ENCODE peak calls at places on chromosomes 2 and 18, in four cellular contexts. F is choroid plexus epithelial cell, S is fibroblast of mammary gland, R is GM10248. L is an unnamed sample.

GRCh38 chr2:137237055-137237454 is 471.7 kb downstream of the THSD7B start:
- DNase-seq in F (peak), S (peak), R (no peak), L (no peak)

GRCh38 chr2:241136191-241136590 is 13.1 kb downstream of the PASK start:
- DNase-seq in F (no peak), S (no peak), R (no peak), L (no peak)

GRCh38 chr2:102376052-102376591 is 20.5 kb downstream of the IL18R1 start:
- DNase-seq in F (peak), S (no peak), R (no peak), L (no peak)

GRCh38 chr2:169776483-169776802 is 22.2 kb upstream of the SSB start:
- DNase-seq in F (peak), S (no peak), R (no peak), L (no peak)

GRCh38 chr2:70993689-70993986 is 1.0 kb downstream of the TEX261 start:
- DNase-seq in F (no peak), S (no peak), R (peak), L (no peak)

GRCh38 chr2:190999058-190999457 is 14.9 kb downstream of the STAT1 start:
- DNase-seq in F (no peak), S (no peak), R (no peak), L (no peak)

GRCh38 chr2:71637736-71638135 is 184.4 kb downstream of the DYSF start:
- DNase-seq in F (no peak), S (no peak), R (no peak), L (no peak)

GRCh38 chr18:73691118-73691517 is 456.5 kb downstream of the FBXO15 start:
- DNase-seq in F (peak), S (peak), R (no peak), L (peak)

GRCh38 chr2:35428548-35428947 is 927.0 kb upstream of the CRIM1 start:
- DNase-seq in F (peak), S (peak), R (peak), L (peak)
- TF ChIP-seq CTCF in F (peak), S (peak), R (peak), L (peak)

DNA sequence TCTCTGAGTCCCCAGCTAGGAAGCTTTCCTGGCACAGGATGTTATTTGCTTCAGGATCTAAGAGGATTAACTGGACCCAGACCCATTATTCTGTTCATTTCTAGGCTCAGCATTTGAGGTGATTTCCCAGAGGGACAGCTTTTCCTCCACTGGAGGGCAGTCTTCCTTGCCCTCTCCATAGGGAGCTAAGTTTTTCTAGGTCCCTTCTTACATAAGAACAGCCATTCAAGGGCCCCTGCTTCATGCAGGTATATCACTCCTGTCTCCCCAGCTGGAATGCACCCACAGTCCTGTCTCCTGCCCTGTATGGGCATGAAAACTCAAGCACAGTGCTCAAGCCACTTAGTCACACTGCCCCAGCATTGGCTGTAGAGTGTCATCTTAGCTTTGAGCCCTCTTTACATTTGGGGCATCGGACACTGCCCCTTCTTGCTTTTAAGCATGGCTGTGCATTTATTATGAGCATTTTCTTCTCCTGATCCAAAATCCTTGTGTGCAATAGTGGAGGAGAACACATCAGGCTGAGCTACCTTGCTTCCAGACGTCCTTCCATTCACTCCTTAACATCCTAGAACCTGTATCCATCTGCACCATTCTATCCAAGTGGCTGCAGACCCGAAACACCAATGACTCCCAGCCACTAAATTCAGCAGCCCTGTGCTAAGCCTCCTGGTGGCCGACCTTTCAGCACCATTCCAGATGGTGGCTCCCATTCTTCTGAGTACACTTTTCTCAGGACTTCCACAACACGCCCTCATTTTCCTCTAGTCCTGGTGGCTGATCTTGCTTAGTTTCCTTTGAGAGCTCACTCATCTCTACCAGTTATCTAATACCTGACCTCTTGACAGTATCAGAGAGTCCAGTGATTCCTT is 80.0 kb downstream of the COPS8 start:
- DNase-seq in F (peak), S (peak), R (no peak), L (peak)
- TF ChIP-seq CTCF in F (peak), S (peak), R (peak), L (peak)

DNA sequence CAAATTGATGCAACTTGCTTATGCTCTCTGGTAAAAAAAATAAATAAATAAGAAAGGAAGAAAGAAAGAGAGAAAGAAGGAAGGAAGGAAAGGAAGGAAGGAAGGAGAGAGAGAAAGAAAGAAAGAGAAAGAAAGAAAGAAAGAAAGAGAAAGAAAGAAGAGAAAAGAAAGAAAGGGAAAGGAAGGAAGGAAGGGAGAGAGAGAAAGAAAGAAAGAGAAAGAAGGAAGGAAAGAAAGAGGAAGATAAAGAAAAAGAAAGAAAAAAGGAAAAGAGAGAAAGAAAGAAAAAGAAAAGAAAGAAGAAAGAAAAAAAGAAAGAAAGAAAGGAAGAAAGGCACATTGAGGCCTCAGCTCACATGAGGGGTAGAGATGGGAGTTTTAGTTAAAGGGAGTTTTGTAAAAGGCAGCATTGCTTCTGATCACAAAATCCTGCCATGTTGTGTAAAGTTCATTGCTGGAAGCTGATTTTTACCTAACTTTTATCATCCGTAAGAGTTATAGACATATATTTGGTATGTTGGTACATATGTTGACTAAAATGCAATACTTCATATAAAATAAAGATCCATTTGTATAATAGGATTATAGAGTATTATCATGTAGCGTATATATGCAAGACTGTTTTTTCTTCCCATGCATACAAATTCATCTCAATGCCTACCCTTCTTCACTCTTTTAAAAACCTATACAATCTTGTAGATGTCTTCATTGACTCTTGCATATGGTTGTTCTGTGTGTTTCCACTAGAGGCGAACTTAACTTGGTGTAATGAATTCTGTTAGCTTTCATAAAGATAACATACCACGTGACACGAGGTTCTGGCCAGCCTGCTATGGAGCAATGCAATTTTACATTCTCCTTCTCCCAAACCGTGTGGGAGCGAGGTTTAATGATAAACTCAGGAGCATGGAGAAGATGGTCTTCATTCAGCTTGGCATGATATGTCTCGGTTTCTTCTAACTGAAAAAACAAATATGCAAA is 32.8 kb downstream of the MYOM1 start:
- DNase-seq in F (peak), S (peak), R (no peak), L (no peak)
- TF ChIP-seq CTCF in F (peak), S (peak), R (no peak), L (no peak)

GRCh38 chr2:16773080-16773713 is 107.6 kb upstream of the CYRIA start:
- DNase-seq in F (peak), S (peak), R (peak), L (peak)
- TF ChIP-seq CTCF in F (peak), S (peak), R (peak), L (peak)

GRCh38 chr2:232315049-232315922 is 63.3 kb upstream of the ALPP start:
- DNase-seq in F (peak), S (peak), R (peak), L (peak)
- TF ChIP-seq CTCF in F (no peak), S (no peak), R (peak), L (peak)

DNA sequence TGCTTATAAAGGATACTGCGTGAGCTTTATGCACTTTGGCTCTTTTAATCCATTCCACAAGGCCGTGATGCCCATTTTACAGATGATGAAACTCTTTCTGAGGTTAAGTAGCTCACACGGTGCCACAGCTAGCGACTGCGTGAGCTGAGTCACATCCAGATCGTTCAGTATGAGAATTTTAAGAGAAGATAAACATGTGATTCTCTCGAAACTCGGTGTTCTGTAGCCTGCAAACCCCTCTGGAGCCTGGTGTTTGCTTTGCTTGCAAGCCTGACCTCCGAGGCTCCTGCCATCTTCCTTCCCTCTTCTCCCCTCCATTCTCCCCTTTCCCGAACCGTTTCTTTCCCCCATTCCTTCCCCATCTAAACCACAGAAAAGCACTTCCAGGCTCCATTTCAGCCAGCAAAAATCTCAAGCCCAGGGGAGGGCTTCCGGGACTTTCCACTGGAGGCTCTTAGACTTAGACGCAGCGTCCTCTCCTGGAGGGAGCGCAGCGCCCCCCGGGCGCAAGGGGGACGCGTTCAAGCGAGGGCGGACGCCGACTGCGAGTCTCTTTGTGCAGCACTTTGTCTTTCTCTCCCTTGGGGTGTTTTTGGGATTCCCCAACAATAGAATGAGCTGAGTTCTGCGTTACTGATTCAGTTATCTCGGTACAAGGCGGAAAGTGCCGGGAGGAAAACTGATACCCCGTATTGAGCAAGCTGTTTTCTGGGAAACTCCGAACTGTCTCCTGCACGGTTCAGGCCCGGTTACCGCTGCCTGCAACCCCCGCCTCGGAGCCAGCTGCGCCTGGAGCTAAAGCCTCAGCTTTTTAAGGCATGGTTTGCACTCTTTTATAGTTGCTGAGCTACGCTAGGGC is 38.0 kb downstream of the CYP1B1 start:
- DNase-seq in F (peak), S (peak), R (peak), L (peak)
- TF ChIP-seq CTCF in F (peak), S (peak), R (peak), L (no peak)

DNA sequence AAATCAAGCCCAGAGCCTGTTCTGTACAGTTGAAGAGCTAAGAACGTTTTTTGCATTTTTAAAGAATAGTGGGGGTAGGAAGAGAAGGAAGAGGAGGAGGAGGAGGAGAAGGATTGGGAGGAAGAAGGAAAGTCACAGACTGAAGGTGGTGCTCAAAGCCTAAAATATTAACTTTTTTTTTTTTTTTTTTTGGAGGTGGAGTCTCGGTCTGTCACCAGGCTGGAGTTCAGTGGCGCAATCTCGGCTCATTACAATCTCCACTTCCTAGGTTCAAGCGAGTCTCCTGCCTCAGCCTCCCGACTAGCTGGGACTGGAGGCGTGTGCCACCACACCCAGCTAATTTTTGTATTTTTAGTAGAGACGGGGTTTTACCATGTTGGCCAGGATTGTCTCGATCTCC is 18.3 kb upstream of the KLHL29 start:
- DNase-seq in F (no peak), S (peak), R (no peak), L (no peak)
- TF ChIP-seq CTCF in F (no peak), S (no peak), R (no peak), L (no peak)